ENCODE peak calls at places on chromosomes 12 and 14, in four cellular contexts. O, D, R and U are unnamed samples.

GRCh38 chr12:64793610-64794009 is 30.8 kb upstream of the TBC1D30 start:
- DNase-seq in O (no peak), D (no peak), R (no peak), U (no peak)

GRCh38 chr12:57123813-57124212 is 4.5 kb upstream of the LRP1 start:
- DNase-seq in R (no peak), D (no peak), O (no peak), U (no peak)

GRCh38 chr14:84375235-84375634 is 1154.7 kb upstream of the FLRT2 start:
- DNase-seq in O (no peak), D (no peak), R (no peak), U (no peak)

GRCh38 chr14:74732387-74732786 is 19.4 kb downstream of the FCF1 start:
- DNase-seq in O (no peak), R (no peak), D (no peak), U (no peak)

GRCh38 chr14:58631720-58632119 is 6.0 kb upstream of the DACT1 start:
- DNase-seq in R (no peak), D (no peak), O (no peak), U (no peak)

GRCh38 chr12:27555928-27556778 is 32.1 kb downstream of the PPFIBP1 start:
- DNase-seq in R (no peak), O (no peak), D (no peak), U (no peak)

GRCh38 chr14:69093551-69094421 is 59.1 kb downstream of the DCAF5 start:
- DNase-seq in R (no peak), O (no peak), D (peak), U (no peak)

GRCh38 chr12:19220205-19220604 is 90.7 kb downstream of the PLEKHA5 start:
- DNase-seq in O (no peak), R (no peak), D (no peak), U (no peak)

GRCh38 chr14:37399517-37399916 is 195.5 kb downstream of the FOXA1 start:
- DNase-seq in R (no peak), D (no peak), O (no peak), U (no peak)

GRCh38 chr12:109951136-109951535 is 45.0 kb downstream of the GIT2 start:
- DNase-seq in R (no peak), O (no peak), D (no peak), U (no peak)

GRCh38 chr12:22626429-22626828 is 1.5 kb downstream of the ETNK1 start:
- DNase-seq in O (no peak), R (peak), D (no peak), U (no peak)

GRCh38 chr14:76946753-76947077 is 81.8 kb downstream of the IRF2BPL start:
- DNase-seq in R (no peak), D (no peak), O (no peak), U (no peak)

GRCh38 chr14:47541652-47542051 is 133.8 kb downstream of the MDGA2 start:
- DNase-seq in D (no peak), O (no peak), R (no peak), U (no peak)
- H3K27ac ChIP-seq in D (no peak), O (no peak), R (no peak), U (no peak)

GRCh38 chr14:72779679-72780078 is 114.2 kb downstream of the DPF3 start:
- DNase-seq in D (no peak), O (no peak), R (no peak), U (no peak)

GRCh38 chr14:72774894-72775620 is 118.8 kb downstream of the DPF3 start:
- DNase-seq in O (no peak), D (no peak), R (no peak), U (no peak)

GRCh38 chr14:72775923-72776554 is 117.9 kb downstream of the DPF3 start:
- DNase-seq in O (no peak), R (no peak), D (no peak), U (no peak)

GRCh38 chr14:72776701-72777255 is 117.1 kb downstream of the DPF3 start:
- DNase-seq in O (peak), R (no peak), D (no peak), U (no peak)

GRCh38 chr14:72777636-72778035 is 116.3 kb downstream of the DPF3 start:
- DNase-seq in R (no peak), O (no peak), D (no peak), U (no peak)
- H3K27ac ChIP-seq in R (no peak), O (no peak), D (no peak), U (no peak)

GRCh38 chr12:13390921-13391320 is 194.4 kb downstream of the EMP1 start:
- DNase-seq in D (no peak), O (no peak), R (no peak), U (no peak)
- H3K27ac ChIP-seq in D (no peak), O (peak), R (no peak), U (peak)

GRCh38 chr12:79558924-79559469 is 131.8 kb downstream of the PAWR start:
- DNase-seq in R (no peak), D (no peak), O (no peak), U (no peak)
- H3K27ac ChIP-seq in R (no peak), D (no peak), O (no peak), U (peak)

GRCh38 chr12:4609071-4609470 is 39.8 kb downstream of the AKAP3 start:
- DNase-seq in O (no peak), R (no peak), D (no peak), U (no peak)

GRCh38 chr12:4615667-4616066 is 33.2 kb downstream of the AKAP3 start:
- DNase-seq in R (no peak), O (no peak), D (no peak), U (no peak)

GRCh38 chr12:4607056-4607455 is 41.8 kb downstream of the AKAP3 start:
- DNase-seq in O (no peak), D (no peak), R (no peak), U (no peak)

GRCh38 chr12:4604684-4605193 is 42.7 kb downstream of the DYRK4 start:
- DNase-seq in O (peak), R (peak), D (peak), U (peak)

GRCh38 chr12:4610481-4610880 is 38.4 kb downstream of the AKAP3 start:
- DNase-seq in D (no peak), R (no peak), O (no peak), U (no peak)
- H3K27ac ChIP-seq in D (no peak), R (no peak), O (no peak), U (no peak)